ENCODE peak calls at places on chromosomes 6 and 20, in ten cellular contexts. V, I, F, N, T, G, Q, J, O and C are unnamed samples.

GRCh38 chr20:43894531-43894930 is 20.1 kb upstream of the TOX2 start:
- DNase-seq in G (no peak), J (no peak), N (no peak), T (no peak), I (peak), O (no peak), V (no peak), Q (no peak), F (no peak), C (no peak)

GRCh38 chr6:30200551-30201281 is 12.5 kb downstream of the TRIM26 start:
- DNase-seq in I (no peak), T (no peak), V (no peak), G (no peak), J (no peak), O (peak), N (no peak), Q (peak), F (no peak), C (no peak)

GRCh38 chr20:36587388-36588136 is 14.2 kb downstream of the TGIF2 start:
- DNase-seq in F (no peak), G (no peak), V (no peak), Q (no peak), T (no peak), J (no peak), I (no peak), O (no peak), N (peak), C (no peak)

GRCh38 chr6:13205106-13205505 is 123.2 kb downstream of the TBC1D7 start:
- DNase-seq in N (no peak), F (no peak), I (no peak), J (no peak), V (no peak), Q (no peak), G (no peak), T (no peak), O (no peak), C (no peak)

GRCh38 chr20:37395411-37395800 is 49.5 kb downstream of the SRC start:
- DNase-seq in G (no peak), J (no peak), F (no peak), Q (no peak), T (no peak), O (no peak), I (no peak), V (no peak), N (no peak), C (no peak)

GRCh38 chr6:20211037-20211940 is 980 bp downstream of the MBOAT1 start:
- DNase-seq in F (peak), N (no peak), Q (peak), I (peak), G (peak), V (no peak), O (no peak), J (no peak), T (no peak), C (no peak)

GRCh38 chr20:38303908-38304379 is at the start of gene BPI:
- DNase-seq in J (no peak), G (no peak), F (no peak), O (no peak), V (no peak), Q (no peak), I (no peak), T (no peak), N (peak), C (no peak)

GRCh38 chr6:158328952-158329351 is 16.7 kb downstream of the TULP4 start:
- DNase-seq in G (no peak), Q (no peak), I (no peak), O (no peak), J (no peak), T (no peak), N (no peak), V (no peak), F (no peak), C (no peak)

GRCh38 chr6:107066697-107067659 is 39.0 kb downstream of the MTRES1 start:
- DNase-seq in I (peak), Q (no peak), J (no peak), O (no peak), G (no peak), V (no peak), F (no peak), N (no peak), T (no peak), C (no peak)

GRCh38 chr6:137873273-137873762 is 6.3 kb downstream of the TNFAIP3 start:
- DNase-seq in T (peak), I (no peak), V (no peak), O (peak), G (peak), N (peak), J (no peak), F (peak), Q (no peak), C (no peak)

GRCh38 chr6:160378218-160378617 is 30.0 kb downstream of the SLC22A3 start:
- DNase-seq in O (no peak), I (no peak), N (no peak), J (no peak), V (no peak), F (peak), G (no peak), Q (no peak), T (no peak), C (no peak)

GRCh38 chr6:159038914-159039884 is 5.6 kb downstream of the TAGAP start:
- DNase-seq in J (no peak), V (no peak), N (no peak), O (peak), F (peak), G (peak), Q (peak), T (peak), I (no peak), C (no peak)

GRCh38 chr6:170172406-170172805 is 118.5 kb downstream of the DLL1 start:
- DNase-seq in V (no peak), O (no peak), F (no peak), T (no peak), J (no peak), G (no peak), I (no peak), N (peak), Q (no peak), C (no peak)

GRCh38 chr6:44059359-44060342 is 67.6 kb downstream of the MRPL14 start:
- DNase-seq in G (peak), F (peak), J (no peak), V (no peak), Q (no peak), O (no peak), T (no peak), I (no peak), N (peak), C (no peak)

GRCh38 chr6:85593438-85594196 is at the start of gene SNX14:
- DNase-seq in T (peak), Q (peak), F (peak), V (peak), J (peak), I (peak), N (peak), G (peak), O (peak), C (peak)

GRCh38 chr20:62156592-62157386 is 13.2 kb downstream of the SS18L1 start:
- DNase-seq in V (peak), T (no peak), F (no peak), O (peak), N (peak), I (peak), Q (peak), J (peak), G (no peak), C (peak)

GRCh38 chr6:43970068-43970912 is 157.0 kb downstream of the MRPL14 start:
- DNase-seq in F (no peak), O (no peak), N (peak), V (no peak), I (peak), J (no peak), G (no peak), T (no peak), Q (no peak), C (no peak)

GRCh38 chr6:136037885-136038460 is 186.5 kb downstream of the PDE7B start:
- DNase-seq in J (no peak), T (no peak), G (peak), N (no peak), Q (no peak), O (no peak), F (no peak), I (peak), V (peak), C (no peak)

GRCh38 chr6:139855741-139856206 is 481.3 kb upstream of the CITED2 start:
- DNase-seq in Q (no peak), I (no peak), N (no peak), J (no peak), T (no peak), V (no peak), O (no peak), G (peak), F (no peak), C (no peak)

GRCh38 chr6:138145402-138145801 is 16.3 kb upstream of the ARFGEF3 start:
- DNase-seq in J (no peak), O (no peak), N (no peak), G (no peak), V (no peak), I (no peak), Q (peak), T (no peak), F (no peak), C (no peak)

GRCh38 chr6:90466191-90466940 is 120.5 kb downstream of the MAP3K7 start:
- DNase-seq in Q (no peak), N (no peak), O (no peak), T (no peak), I (no peak), J (no peak), G (peak), F (peak), V (no peak), C (no peak)

GRCh38 chr20:50450961-50451752 is 59.0 kb upstream of the PTPN1 start:
- DNase-seq in T (no peak), I (peak), J (no peak), Q (peak), F (no peak), N (peak), V (peak), O (peak), G (no peak), C (no peak)

GRCh38 chr20:3804781-3805180 is 8.7 kb downstream of the CDC25B start:
- DNase-seq in O (no peak), G (no peak), Q (no peak), I (no peak), J (no peak), T (no peak), V (no peak), F (no peak), N (no peak), C (no peak)

GRCh38 chr6:112701201-112701600 is 354.1 kb downstream of the RFPL4B start:
- DNase-seq in O (no peak), G (no peak), V (no peak), F (no peak), N (no peak), Q (no peak), I (no peak), J (no peak), T (no peak), C (no peak)

GRCh38 chr20:44394520-44395182 is 39.2 kb downstream of the HNF4A start:
- DNase-seq in Q (no peak), N (no peak), F (no peak), T (no peak), V (no peak), J (no peak), G (no peak), I (peak), O (peak), C (no peak)

GRCh38 chr6:99522531-99522930 is 7.3 kb upstream of the USP45 start:
- DNase-seq in G (peak), V (no peak), J (no peak), I (no peak), N (no peak), O (no peak), Q (no peak), T (no peak), F (peak), C (no peak)

GRCh38 chr6:101887532-101887931 is 494.0 kb downstream of the GRIK2 start:
- DNase-seq in O (no peak), T (no peak), V (no peak), N (no peak), G (no peak), Q (no peak), I (no peak), J (no peak), F (no peak), C (no peak)

GRCh38 chr20:31595380-31595653 is 9.8 kb upstream of the ID1 start:
- DNase-seq in G (no peak), I (no peak), Q (no peak), T (no peak), N (no peak), J (no peak), F (no peak), V (no peak), O (no peak), C (no peak)

GRCh38 chr20:51886341-51886740 is 84.0 kb upstream of the SALL4 start:
- DNase-seq in G (no peak), F (no peak), J (no peak), Q (no peak), N (no peak), I (no peak), T (no peak), O (no peak), V (no peak), C (no peak)

GRCh38 chr20:37693629-37694626 is at the start of gene CTNNBL1:
- DNase-seq in G (peak), N (peak), O (peak), T (peak), Q (peak), F (peak), V (peak), I (peak), J (peak), C (peak)

GRCh38 chr6:141541766-141542324 is 590.9 kb upstream of the GJE1 start:
- DNase-seq in F (no peak), G (no peak), J (no peak), O (no peak), V (no peak), Q (no peak), I (no peak), T (no peak), N (no peak), C (no peak)

GRCh38 chr6:98487612-98488011 is 346.8 kb upstream of the POU3F2 start:
- DNase-seq in O (no peak), N (no peak), G (no peak), V (no peak), F (no peak), Q (no peak), T (no peak), I (peak), J (no peak), C (no peak)

GRCh38 chr6:137845460-137845859 is 21.6 kb upstream of the TNFAIP3 start:
- DNase-seq in I (no peak), T (no peak), V (no peak), N (no peak), F (peak), O (no peak), G (peak), Q (no peak), J (no peak), C (no peak)

GRCh38 chr6:42627674-42628073 is 63.8 kb downstream of the UBR2 start:
- DNase-seq in I (no peak), N (no peak), F (no peak), G (no peak), J (no peak), O (no peak), T (no peak), Q (no peak), V (no peak), C (no peak)

GRCh38 chr20:20568604-20569205 is 143.7 kb downstream of the RALGAPA2 start:
- DNase-seq in V (peak), G (peak), F (peak), N (peak), J (no peak), I (peak), Q (peak), T (no peak), O (peak), C (peak)

GRCh38 chr20:53755733-53756523 is 162.3 kb upstream of the ZNF217 start:
- DNase-seq in N (no peak), Q (no peak), T (no peak), I (no peak), V (no peak), G (no peak), F (no peak), J (no peak), O (no peak), C (no peak)
- TF ChIP-seq CTCF in N (no peak), Q (no peak), T (no peak), I (no peak), V (no peak), G (no peak), F (no peak), J (no peak), O (no peak), C (no peak)

DNA sequence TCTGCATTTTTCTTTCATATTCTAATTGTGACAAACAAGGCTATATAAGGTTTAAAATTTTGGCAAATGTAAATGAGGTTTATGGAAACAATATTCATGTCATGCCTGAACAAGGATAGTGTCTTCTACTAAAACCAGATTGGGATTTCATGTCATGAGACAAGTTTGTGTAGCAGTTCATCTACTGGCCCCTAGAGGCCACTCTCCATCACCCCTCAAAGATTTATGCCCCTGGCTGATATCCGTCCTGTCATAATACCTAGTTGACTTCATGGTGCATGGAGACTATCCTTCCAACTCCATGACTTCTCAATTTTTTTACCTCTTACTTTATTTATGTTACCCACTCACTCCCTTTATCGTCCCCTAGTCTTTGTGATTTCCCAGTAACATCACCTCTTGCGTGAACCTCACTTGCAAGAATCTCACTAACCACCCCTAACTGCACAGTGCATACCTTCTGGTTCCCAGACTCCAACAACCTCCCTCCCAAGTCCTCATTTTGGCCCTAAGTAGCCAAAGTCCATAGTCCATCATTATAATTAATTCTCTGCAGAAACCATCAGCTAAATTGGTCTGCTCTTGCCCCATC is 179.8 kb downstream of the TASP1 start:
- DNase-seq in V (no peak), F (peak), T (no peak), N (peak), Q (peak), J (no peak), I (peak), O (no peak), G (peak), C (no peak)
- TF ChIP-seq CTCF in V (peak), F (peak), T (peak), N (peak), Q (peak), J (peak), I (peak), O (peak), G (peak), C (peak)

DNA sequence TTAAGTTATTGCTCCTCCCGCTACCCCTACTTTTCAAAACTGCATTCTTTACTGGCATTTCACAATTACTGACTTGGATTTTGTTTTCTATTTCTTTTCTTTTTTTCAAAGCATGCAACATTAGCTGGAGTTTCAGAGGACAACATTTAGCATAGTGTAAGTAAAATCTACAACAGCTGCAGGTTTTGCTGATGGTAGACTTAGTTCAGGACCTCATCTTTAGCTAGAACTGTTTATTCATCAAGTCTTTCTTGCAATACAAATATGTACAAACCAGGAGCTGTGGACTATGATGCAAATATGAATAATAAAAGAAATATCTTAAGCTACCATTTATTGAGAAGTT is 728 bp upstream of the CEP162 start:
- DNase-seq in V (no peak), N (no peak), O (no peak), I (no peak), Q (no peak), F (no peak), J (no peak), G (no peak), T (no peak), C (no peak)
- TF ChIP-seq CTCF in V (no peak), N (no peak), O (no peak), I (peak), Q (no peak), F (no peak), J (peak), G (no peak), T (no peak), C (peak)

GRCh38 chr6:25041676-25042598 is 106.2 kb upstream of the RIPOR2 start:
- DNase-seq in Q (no peak), N (no peak), V (no peak), O (peak), I (peak), G (no peak), J (no peak), F (no peak), T (no peak), C (no peak)

GRCh38 chr6:25042984-25043725 is 107.4 kb upstream of the RIPOR2 start:
- DNase-seq in V (no peak), I (no peak), Q (no peak), T (no peak), N (no peak), G (no peak), F (no peak), J (no peak), O (no peak), C (no peak)

GRCh38 chr6:25038300-25038699 is 102.5 kb upstream of the RIPOR2 start:
- DNase-seq in T (no peak), Q (no peak), F (no peak), N (no peak), G (no peak), J (no peak), O (no peak), I (no peak), V (no peak), C (no peak)

GRCh38 chr6:25038992-25039391 is 103.2 kb upstream of the RIPOR2 start:
- DNase-seq in J (no peak), F (no peak), O (no peak), I (no peak), T (no peak), G (no peak), N (no peak), V (no peak), Q (peak), C (no peak)

GRCh38 chr6:25042599-25042936 is 106.8 kb upstream of the RIPOR2 start:
- DNase-seq in N (no peak), J (no peak), O (peak), G (no peak), V (no peak), T (no peak), Q (no peak), I (no peak), F (no peak), C (no peak)
- TF ChIP-seq CTCF in N (no peak), J (peak), O (peak), G (no peak), V (no peak), T (no peak), Q (no peak), I (peak), F (peak), C (no peak)

GRCh38 chr6:32196682-32197616 is 4.5 kb upstream of the GPSM3 start:
- DNase-seq in J (no peak), Q (peak), V (no peak), N (peak), G (no peak), I (no peak), T (no peak), O (peak), F (no peak), C (no peak)
- TF ChIP-seq CTCF in J (no peak), Q (peak), V (no peak), N (no peak), G (peak), I (no peak), T (no peak), O (no peak), F (no peak), C (no peak)

GRCh38 chr6:4806308-4807190 is 30.3 kb downstream of the CDYL start:
- DNase-seq in T (no peak), V (no peak), O (no peak), I (no peak), Q (no peak), F (no peak), N (no peak), J (no peak), G (no peak), C (no peak)
- TF ChIP-seq CTCF in T (no peak), V (no peak), O (no peak), I (no peak), Q (no peak), F (no peak), N (no peak), J (peak), G (no peak), C (no peak)

GRCh38 chr6:119980802-119981201 is 631.2 kb upstream of the MAN1A1 start:
- DNase-seq in G (no peak), O (no peak), N (no peak), T (no peak), V (no peak), I (no peak), F (no peak), J (no peak), Q (no peak), C (no peak)

GRCh38 chr6:119979862-119980261 is 630.3 kb upstream of the MAN1A1 start:
- DNase-seq in N (no peak), J (no peak), V (no peak), F (peak), O (no peak), G (no peak), I (no peak), Q (peak), T (no peak), C (no peak)

GRCh38 chr6:119974430-119975159 is 625.0 kb upstream of the MAN1A1 start:
- DNase-seq in T (no peak), N (no peak), J (no peak), V (no peak), Q (no peak), G (no peak), I (no peak), O (no peak), F (no peak), C (no peak)

DNA sequence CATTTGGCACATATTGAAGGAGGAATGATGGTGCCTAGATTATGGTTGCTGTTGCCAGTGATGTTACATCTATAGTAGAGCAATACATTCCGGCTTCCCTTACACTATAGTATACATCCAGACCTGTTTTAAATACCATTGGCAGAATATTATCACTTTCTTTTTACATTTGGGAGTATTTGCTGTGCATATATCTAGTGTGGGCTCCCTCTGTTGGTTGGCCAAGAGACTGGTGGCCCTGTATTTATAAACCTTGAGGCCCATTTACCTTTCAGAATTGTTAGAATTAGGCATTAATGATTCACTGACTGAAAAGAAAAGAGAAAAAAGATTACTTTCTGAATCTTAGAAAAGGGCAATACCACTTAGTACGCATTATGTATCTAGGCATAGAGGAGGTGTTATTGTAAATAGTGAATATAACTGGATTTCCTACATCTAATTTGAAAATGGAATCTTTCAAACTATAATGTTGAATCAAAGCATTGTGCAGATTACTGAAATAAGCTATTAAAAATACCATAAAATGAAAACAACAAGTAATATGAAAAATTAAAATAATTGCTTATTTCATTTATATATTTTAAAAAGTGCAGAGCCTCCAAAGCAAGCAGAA is 628.8 kb upstream of the MAN1A1 start:
- DNase-seq in T (no peak), G (no peak), O (no peak), J (no peak), I (peak), Q (peak), F (peak), V (no peak), N (peak), C (no peak)
- TF ChIP-seq CTCF in T (peak), G (peak), O (peak), J (no peak), I (peak), Q (peak), F (peak), V (peak), N (peak), C (peak)